ENCODE peak calls at places on chromosome 12, in four cellular contexts. G is HepG2, Q is K562, R is GM12878. I is an unnamed sample.

GRCh38 chr12:78198896-78199295 is 368.2 kb downstream of the NAV3 start:
- DNase-seq in Q (no peak), R (no peak), G (no peak), I (no peak)

GRCh38 chr12:122190842-122191668 is 8.1 kb downstream of the LRRC43 start:
- DNase-seq in R (peak; percentile 9), G (peak; percentile 60), Q (peak; percentile 81), I (peak; percentile 81)

GRCh38 chr12:55728185-55728931 is 451 bp downstream of the CD63 start:
- DNase-seq in Q (peak; percentile 75), G (no peak), R (no peak), I (no peak)

GRCh38 chr12:124455336-124455735 is 112.1 kb downstream of the NCOR2 start:
- DNase-seq in G (no peak), R (no peak), Q (no peak), I (no peak)

GRCh38 chr12:130992448-130992847 is 38.7 kb downstream of the ADGRD1 start:
- DNase-seq in Q (no peak), R (no peak), G (no peak), I (no peak)

GRCh38 chr12:269216-269615 is 6.6 kb upstream of the SLC6A13 start:
- DNase-seq in G (no peak), Q (no peak), R (no peak), I (no peak)

GRCh38 chr12:45259732-45260480 is 44.0 kb downstream of the ANO6 start:
- DNase-seq in R (no peak), Q (no peak), G (peak; percentile 91), I (no peak)

GRCh38 chr12:77940566-77940965 is 109.9 kb downstream of the NAV3 start:
- DNase-seq in G (no peak), Q (no peak), R (no peak), I (no peak)

GRCh38 chr12:88648625-88649024 is 68.4 kb upstream of the KITLG start:
- DNase-seq in Q (no peak), G (no peak), R (no peak), I (no peak)

GRCh38 chr12:74119811-74120362 is 417.7 kb upstream of the ATXN7L3B start:
- DNase-seq in R (no peak), Q (no peak), G (no peak), I (no peak)

GRCh38 chr12:131220007-131220685 is 266.4 kb downstream of the ADGRD1 start:
- DNase-seq in Q (no peak), G (no peak), R (no peak), I (no peak)

GRCh38 chr12:102050660-102051430 is 10.9 kb downstream of the WASHC3 start:
- DNase-seq in R (no peak), G (no peak), Q (no peak), I (no peak)

GRCh38 chr12:131608740-131609665 is 101.9 kb upstream of the SFSWAP start:
- DNase-seq in Q (peak; percentile 86), G (peak; percentile 21), R (no peak), I (peak; percentile 79)

GRCh38 chr12:52499836-52500560 is 6.9 kb upstream of the KRT6A start:
- DNase-seq in Q (no peak), R (no peak), G (no peak), I (no peak)

GRCh38 chr12:96136129-96136528 is 58.0 kb upstream of the ELK3 start:
- DNase-seq in R (no peak), G (no peak), Q (no peak), I (no peak)

GRCh38 chr12:22856120-22856699 is 231.2 kb downstream of the ETNK1 start:
- DNase-seq in G (peak; percentile 20), R (no peak), Q (peak; percentile 12), I (peak; percentile 32)

GRCh38 chr12:25052191-25053020 is 103.5 kb upstream of the BCAT1 start:
- DNase-seq in R (peak; percentile 93), Q (no peak), G (peak; percentile 45), I (no peak)

GRCh38 chr12:5665615-5666014 is 233.7 kb downstream of the NTF3 start:
- DNase-seq in R (no peak), Q (no peak), G (no peak), I (no peak)

GRCh38 chr12:69330475-69331473 is 17.4 kb upstream of the LYZ start:
- DNase-seq in R (no peak), G (no peak), Q (peak; percentile 53), I (peak; percentile 34)

GRCh38 chr12:51865470-51865745 is 16.9 kb upstream of the FIGNL2 start:
- DNase-seq in G (no peak), R (no peak), Q (no peak), I (no peak)

GRCh38 chr12:1919284-1919683 is 832 bp upstream of the CACNA2D4 start:
- DNase-seq in Q (no peak), R (no peak), G (no peak), I (peak; percentile 2)

GRCh38 chr12:104673294-104674062 is 216.7 kb downstream of the CHST11 start:
- DNase-seq in G (no peak), Q (no peak), R (no peak), I (no peak)

GRCh38 chr12:389138-390096 is at the start of gene KDM5A:
- DNase-seq in G (peak; percentile 86), R (peak; percentile 73), Q (peak; percentile 80), I (peak; percentile 90)

GRCh38 chr12:11798856-11799530 is 149.5 kb downstream of the ETV6 start:
- DNase-seq in G (peak; percentile 29), R (no peak), Q (peak; percentile 30), I (no peak)

GRCh38 chr12:114733919-114734318 is 49.9 kb upstream of the TBX3 start:
- DNase-seq in R (no peak), G (no peak), Q (no peak), I (no peak)

GRCh38 chr12:26580619-26581018 is 252.4 kb downstream of the ITPR2 start:
- DNase-seq in G (no peak), Q (no peak), R (no peak), I (no peak)

GRCh38 chr12:115000038-115000437 is 316.1 kb upstream of the TBX3 start:
- DNase-seq in G (peak; percentile 52), R (peak; percentile 31), Q (no peak), I (no peak)

GRCh38 chr12:6278439-6279255 is 31.8 kb upstream of the PLEKHG6 start:
- DNase-seq in R (no peak), Q (peak; percentile 92), G (peak; percentile 69), I (peak; percentile 91)

GRCh38 chr12:42213954-42214426 is 24.1 kb downstream of the YAF2 start:
- DNase-seq in Q (no peak), G (no peak), R (no peak), I (no peak)

GRCh38 chr12:122872815-122873361 is 23.0 kb downstream of the VPS37B start:
- DNase-seq in Q (no peak), G (no peak), R (no peak), I (no peak)

GRCh38 chr12:114955414-114956014 is 271.5 kb upstream of the TBX3 start:
- DNase-seq in R (no peak), Q (no peak), G (no peak), I (no peak)

GRCh38 chr12:34601689-34602088 is 579.4 kb downstream of the ALG10 start:
- DNase-seq in Q (peak; percentile 3), R (no peak), G (no peak), I (peak; percentile 0)

GRCh38 chr12:98453070-98453469 is 62.3 kb upstream of the TMPO start:
- DNase-seq in R (no peak), Q (no peak), G (no peak), I (no peak)

GRCh38 chr12:98453492-98453891 is 61.9 kb upstream of the TMPO start:
- DNase-seq in G (no peak), R (no peak), Q (no peak), I (no peak)

GRCh38 chr12:98456583-98457573 is 58.5 kb upstream of the TMPO start:
- DNase-seq in R (no peak), Q (peak; percentile 39), G (no peak), I (peak; percentile 21)
- TF ChIP-seq FOXM1 in R (no peak), Q (no peak), G (no peak), I (no peak)

DNA sequence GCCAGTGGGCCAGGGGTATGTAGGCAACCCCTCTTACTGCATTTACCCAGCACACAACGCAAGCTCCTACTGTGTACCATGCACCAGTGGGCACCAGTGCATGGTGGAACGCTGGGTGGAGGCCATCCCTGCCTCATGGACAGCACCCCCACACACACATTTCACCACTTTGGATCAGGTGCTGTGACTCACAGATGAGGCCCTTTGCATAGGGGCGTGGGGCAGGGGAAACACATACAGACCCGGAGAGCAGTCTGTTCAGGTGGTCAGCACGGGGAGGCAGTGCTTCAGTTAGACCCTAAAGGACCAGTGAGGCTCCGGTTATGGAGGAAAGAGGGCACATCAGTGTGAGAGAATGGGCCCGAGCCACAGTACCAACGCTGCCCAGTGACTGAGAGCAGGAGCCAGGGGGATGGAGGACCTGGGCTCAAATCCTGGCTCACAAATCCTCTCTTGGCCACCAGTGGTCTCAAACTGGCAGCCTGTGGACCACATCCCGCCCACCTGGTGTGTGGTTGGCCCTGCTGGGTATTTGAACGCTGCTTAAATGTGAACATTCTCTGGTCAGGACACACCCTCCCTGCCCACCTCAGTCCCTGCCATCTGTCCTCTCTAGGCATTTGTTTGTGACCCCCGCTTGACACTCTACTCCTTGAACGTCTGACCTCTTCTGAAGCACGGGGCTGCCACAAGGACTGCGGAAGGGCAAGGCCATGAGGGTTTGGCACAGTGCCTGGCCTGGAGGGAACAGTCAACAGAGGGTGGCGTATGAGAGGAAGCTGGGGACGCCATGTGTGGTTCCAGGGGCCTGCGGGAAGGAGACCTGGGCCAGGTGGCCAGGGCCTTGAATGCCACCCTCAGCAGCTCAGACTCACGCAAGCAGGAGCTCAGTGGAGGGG is 46.7 kb downstream of the FAM222A start:
- DNase-seq in G (peak; percentile 65), R (no peak), Q (no peak), I (no peak)
- TF ChIP-seq FOXK2 in G (no peak), R (no peak), Q (no peak), I (no peak)

DNA sequence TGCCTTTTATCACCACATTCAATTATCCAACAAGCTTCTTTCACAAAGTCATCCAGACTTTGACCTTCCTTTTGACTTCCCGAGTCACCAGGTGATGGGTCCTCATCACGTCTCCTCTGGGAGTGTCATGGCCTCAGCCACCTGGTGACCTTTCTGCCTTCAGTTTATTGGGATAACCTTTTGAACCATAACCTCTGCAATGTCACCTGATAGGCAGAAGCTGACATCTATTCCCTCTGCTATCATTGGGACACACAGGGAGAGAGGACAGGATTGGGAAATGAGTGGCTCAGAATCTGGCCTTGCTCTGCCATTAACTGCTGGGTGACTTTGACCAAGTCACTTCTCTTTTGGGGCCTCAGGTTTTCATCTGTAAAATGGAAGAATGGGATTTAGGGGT is 388.7 kb downstream of the NUAK1 start:
- DNase-seq in R (no peak), Q (no peak), G (no peak), I (no peak)
- TF ChIP-seq TARDBP in R (no peak), Q (no peak), G (no peak), I (no peak)

DNA sequence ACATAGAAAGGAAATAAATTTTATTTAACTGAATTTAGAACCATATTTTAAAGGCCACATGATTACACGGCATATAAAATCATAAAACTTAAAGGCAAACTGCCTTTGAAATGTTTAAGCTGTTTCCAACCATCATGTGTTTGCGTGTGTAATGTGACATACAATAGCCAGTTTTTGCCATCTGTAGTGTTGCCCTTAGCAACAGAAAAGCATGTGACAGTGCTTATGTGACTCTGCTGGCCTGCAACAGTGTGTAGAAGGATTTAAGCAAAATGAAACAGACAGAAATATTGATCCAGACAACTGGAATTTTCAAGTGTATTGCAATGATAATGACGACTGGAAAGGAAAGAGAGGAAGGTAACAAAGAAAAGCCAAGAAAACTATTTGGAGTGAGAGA is 49.5 kb downstream of the TSPAN19 start:
- DNase-seq in G (no peak), Q (no peak), R (no peak), I (no peak)
- TF ChIP-seq FOXM1 in G (no peak), Q (no peak), R (no peak), I (no peak)

GRCh38 chr12:29844667-29845066 is 60.9 kb upstream of the TMTC1 start:
- DNase-seq in R (no peak), G (no peak), Q (no peak), I (no peak)
- TF ChIP-seq FOXK2 in R (no peak), G (no peak), Q (no peak), I (no peak)